ENCODE peak calls at places on chromosomes 6 and 20, in five cellular contexts. G is left ventricle myocardium inferior, J is hepatocyte, K is ovary, Y is cardiac muscle cell. T is an unnamed sample.

GRCh38 chr6:123855493-123855892 is 51.8 kb downstream of the NKAIN2 start:
- DNase-seq in G (no peak), J (no peak), K (no peak), Y (no peak), T (no peak)

GRCh38 chr20:34062651-34063482 is 49.2 kb downstream of the EIF2S2 start:
- DNase-seq in G (no peak), J (no peak), K (no peak), Y (no peak), T (no peak)

GRCh38 chr6:162372092-162372491 is 355.5 kb downstream of the PRKN start:
- DNase-seq in G (no peak), J (no peak), K (no peak), Y (no peak), T (no peak)

GRCh38 chr20:54860716-54861115 is 385.3 kb downstream of the DOK5 start:
- DNase-seq in G (no peak), J (no peak), K (no peak), Y (no peak), T (no peak)

GRCh38 chr6:130955755-130956154 is 107.3 kb downstream of the EPB41L2 start:
- DNase-seq in G (no peak), J (no peak), K (no peak), Y (no peak), T (no peak)

GRCh38 chr6:107822154-107823046 is 1.7 kb downstream of the SCML4 start:
- DNase-seq in G (no peak), J (no peak), K (no peak), Y (peak; percentile 4), T (no peak)

GRCh38 chr20:51481311-51481997 is 61.1 kb downstream of the NFATC2 start:
- DNase-seq in G (no peak), J (no peak), K (no peak), Y (no peak), T (no peak)

GRCh38 chr6:27650620-27651370 is 177.9 kb upstream of the ZNF184 start:
- DNase-seq in G (no peak), J (peak; percentile 86), K (no peak), Y (peak; percentile 71), T (peak; percentile 26)

GRCh38 chr6:44224154-44224977 is 971 bp downstream of the SLC29A1 start:
- DNase-seq in G (no peak), J (no peak), K (no peak), Y (peak; percentile 16), T (no peak)

GRCh38 chr6:34235605-34236422 is 859 bp upstream of the HMGA1 start:
- DNase-seq in G (peak; percentile 64), J (peak; percentile 86), K (peak; percentile 54), Y (peak; percentile 80), T (peak; percentile 79)

GRCh38 chr20:354298-354977 is 7.5 kb downstream of the NRSN2 start:
- DNase-seq in G (peak; percentile 69), J (peak; percentile 89), K (peak; percentile 79), Y (peak; percentile 82), T (peak; percentile 81)

GRCh38 chr6:40755046-40755681 is 168.0 kb upstream of the LRFN2 start:
- DNase-seq in G (no peak), J (peak; percentile 68), K (no peak), Y (peak; percentile 30), T (no peak)

GRCh38 chr20:47764154-47764734 is 21.0 kb downstream of the SULF2 start:
- DNase-seq in G (no peak), J (no peak), K (no peak), Y (no peak), T (no peak)

GRCh38 chr6:135073217-135073616 is 18.6 kb upstream of the HBS1L start:
- DNase-seq in G (no peak), J (no peak), K (no peak), Y (no peak), T (no peak)

GRCh38 chr6:18328549-18328922 is 58.6 kb upstream of the RNF144B start:
- DNase-seq in G (no peak), J (no peak), K (no peak), Y (no peak), T (no peak)

GRCh38 chr6:125213936-125214335 is 60.4 kb downstream of the TPD52L1 start:
- DNase-seq in G (no peak), J (no peak), K (no peak), Y (no peak), T (no peak)

GRCh38 chr6:156980948-156981347 is 203.8 kb downstream of the ARID1B start:
- DNase-seq in G (no peak), J (no peak), K (no peak), Y (no peak), T (no peak)

GRCh38 chr20:57439993-57440392 is 48.8 kb downstream of the RBM38 start:
- DNase-seq in G (no peak), J (no peak), K (no peak), Y (no peak), T (no peak)

GRCh38 chr6:28809947-28810654 is 113.7 kb downstream of the TRIM27 start:
- DNase-seq in G (no peak), J (no peak), K (no peak), Y (peak; percentile 22), T (no peak)

GRCh38 chr6:28810655-28811053 is 113.1 kb downstream of the TRIM27 start:
- DNase-seq in G (no peak), J (no peak), K (no peak), Y (no peak), T (no peak)

GRCh38 chr6:28814032-28814976 is 109.5 kb downstream of the TRIM27 start:
- DNase-seq in G (no peak), J (no peak), K (no peak), Y (no peak), T (no peak)

GRCh38 chr6:28811873-28812272 is 111.9 kb downstream of the TRIM27 start:
- DNase-seq in G (no peak), J (no peak), K (no peak), Y (no peak), T (no peak)

DNA sequence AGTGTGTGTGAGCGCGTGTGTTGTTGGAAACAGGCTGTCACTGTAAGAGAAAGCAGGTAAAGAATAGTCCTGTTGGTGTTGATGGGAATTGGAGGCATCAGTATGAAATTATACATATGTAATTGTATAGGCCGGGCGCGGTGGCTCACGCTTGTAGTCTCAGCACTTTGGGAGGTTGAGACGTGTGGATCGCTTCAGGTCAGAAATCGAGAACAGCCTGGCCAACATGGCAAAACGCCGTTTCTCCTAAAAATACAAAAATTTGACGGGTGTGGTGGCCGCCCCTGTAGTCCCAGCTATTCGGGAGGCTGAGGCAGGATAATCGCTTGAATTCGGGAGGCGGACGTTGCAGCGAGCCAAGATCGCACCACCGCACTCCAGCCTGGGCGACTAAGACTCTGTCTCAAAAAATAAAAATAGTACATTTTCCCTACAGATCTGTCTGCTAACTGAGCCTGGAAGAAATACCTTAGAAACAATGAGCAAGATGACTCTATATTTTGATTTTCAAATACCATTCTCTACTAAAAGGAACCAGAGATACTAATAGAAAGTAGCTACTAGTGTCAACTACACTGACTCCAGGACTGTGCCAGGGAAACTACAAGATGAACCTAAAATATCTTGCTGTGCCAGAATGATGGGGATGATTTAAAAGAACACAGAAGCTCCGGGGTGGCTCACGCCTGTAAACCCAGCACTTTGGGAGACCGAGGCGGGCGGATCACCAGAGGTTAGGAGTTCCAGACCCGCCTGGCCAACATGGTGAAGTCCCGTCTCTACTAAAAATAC is 110.8 kb downstream of the TRIM27 start:
- DNase-seq in G (no peak), J (no peak), K (no peak), Y (no peak), T (no peak)
- H3K4me3 ChIP-seq in G (no peak overlapping the region), J (no peak overlapping the region), K (no peak overlapping the region), Y (no peak overlapping the region), T (no peak overlapping the region)

DNA sequence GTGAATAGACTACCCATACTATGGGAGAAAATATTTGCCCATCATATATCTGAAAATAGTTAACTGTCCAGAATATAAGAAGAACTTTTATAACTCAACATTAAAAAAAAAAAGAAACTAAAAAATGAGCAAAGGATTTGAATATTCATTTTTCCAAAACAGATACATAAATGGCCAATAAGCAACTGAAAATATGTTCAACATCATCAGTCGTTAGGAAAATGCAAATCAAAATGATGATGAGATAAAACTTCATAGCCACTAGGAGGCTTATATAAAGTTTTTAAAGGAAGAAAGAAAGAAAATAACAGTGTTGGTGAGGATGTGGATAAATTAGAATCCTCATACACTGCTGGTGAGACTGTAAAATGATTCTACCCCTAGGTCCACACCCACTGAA is 32.6 kb upstream of the HMGN3 start:
- DNase-seq in G (no peak), J (no peak), K (no peak), Y (no peak), T (no peak)
- H3K4me1 ChIP-seq in G (peaks cover 14% of the 10 kb centered on the region), J (peaks cover 8% of the 10 kb centered on the region), K (no peaks in the 10 kb centered on the region), Y (no peaks in the 10 kb centered on the region), T (no peaks in the 10 kb centered on the region)

GRCh38 chr6:168640738-168641137 is 199.8 kb downstream of the SMOC2 start:
- DNase-seq in G (no peak), J (no peak), K (no peak), Y (peak; percentile 49), T (no peak)
- H3K9me3 ChIP-seq in G (no peaks in the 10 kb centered on the region), J (no peaks in the 10 kb centered on the region), K (no peaks in the 10 kb centered on the region), Y (no peaks in the 10 kb centered on the region), T (no peaks in the 10 kb centered on the region)

GRCh38 chr6:26471970-26472369 is 14.2 kb downstream of the BTN2A1 start:
- DNase-seq in G (no peak), J (no peak), K (no peak), Y (no peak), T (no peak)

GRCh38 chr6:26473758-26474438 is 16.1 kb downstream of the BTN2A1 start:
- DNase-seq in G (peak; percentile 73), J (peak; percentile 86), K (peak; percentile 83), Y (peak; percentile 97), T (peak; percentile 78)

GRCh38 chr6:26474439-26474881 is 16.7 kb downstream of the BTN2A1 start:
- DNase-seq in G (no peak), J (no peak), K (no peak), Y (no peak), T (no peak)

GRCh38 chr6:26472549-26473245 is 14.9 kb downstream of the BTN2A1 start:
- DNase-seq in G (no peak), J (no peak), K (no peak), Y (no peak), T (no peak)

DNA sequence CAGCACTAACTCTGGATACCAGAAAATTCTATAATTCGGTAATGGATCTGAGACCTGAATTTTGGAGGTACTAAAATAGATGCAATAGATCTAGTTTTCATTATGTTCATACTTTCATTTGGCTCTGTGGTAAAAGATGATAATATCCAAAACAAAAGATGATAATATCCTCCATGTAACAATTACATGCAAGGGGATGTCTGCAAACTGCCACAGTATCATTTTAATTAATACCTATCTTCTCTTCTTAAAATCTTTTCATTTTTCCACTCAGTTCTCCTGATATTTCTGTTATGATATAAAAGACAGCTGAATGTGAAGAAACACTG is 15.6 kb downstream of the BTN2A1 start:
- DNase-seq in G (no peak), J (no peak), K (no peak), Y (no peak), T (no peak)
- H3K4me3 ChIP-seq in G (peak overlapping the region; percentile 63), J (peak overlapping the region; percentile 5), K (peak overlapping the region; percentile 37), Y (no peak overlapping the region), T (peak overlapping the region; percentile 22)

DNA sequence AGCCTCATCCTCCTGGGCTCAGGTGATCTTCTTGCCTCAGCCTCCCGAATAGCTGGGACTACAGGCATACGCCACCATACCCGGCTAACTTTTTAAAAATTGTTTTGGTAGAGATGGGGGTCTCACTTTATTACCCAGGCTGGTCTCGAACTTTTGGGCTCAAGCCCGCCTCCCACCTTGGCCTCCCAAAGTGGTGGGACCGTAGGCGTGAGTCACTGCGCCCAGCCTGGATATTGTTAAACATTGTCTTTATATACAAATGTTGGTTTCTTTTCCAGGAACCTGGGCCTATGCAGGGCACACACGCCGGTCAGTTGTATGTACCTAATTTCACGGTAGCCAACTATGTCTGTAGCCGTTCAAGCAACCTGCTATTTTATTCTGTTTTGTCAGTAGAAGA is 60.1 kb downstream of the SYNJ2 start:
- DNase-seq in G (peak; percentile 10), J (no peak), K (no peak), Y (no peak), T (no peak)
- H3K4me1 ChIP-seq in G (peaks cover 75% of the 10 kb centered on the region), J (peaks cover 52% of the 10 kb centered on the region), K (peaks cover 22% of the 10 kb centered on the region), Y (peaks cover 27% of the 10 kb centered on the region), T (peaks cover 19% of the 10 kb centered on the region)

GRCh38 chr6:170130201-170130621 is 160.7 kb downstream of the DLL1 start:
- DNase-seq in G (peak; percentile 48), J (no peak), K (no peak), Y (no peak), T (no peak)
- H3K9me3 ChIP-seq in G (peaks cover 4% of the 10 kb centered on the region), J (no peaks in the 10 kb centered on the region), K (no peaks in the 10 kb centered on the region), Y (no peaks in the 10 kb centered on the region), T (no peaks in the 10 kb centered on the region)